ENCODE peak calls at places on chromosome 20, in seven cellular contexts. One of them, this sample, is unnamed. For H3K9me3, the result is how much of the 10 kb centered on the place peaks cover.

GRCh38 chr20:25056601-25057233 is 1.2 kb downstream of the ACSS1 start:
- DNase-seq in GM23248: no peak
- DNase-seq in cardiac muscle cell: no peak
- DNase-seq in left lung: peak
- DNase-seq in heart right ventricle: no peak
- DNase-seq in thoracic aorta: no peak
- DNase-seq in upper lobe of right lung: no peak
- DNase-seq in this sample: no peak

GRCh38 chr20:41318271-41318649 is 729 bp upstream of the ZHX3 start:
- DNase-seq in GM23248: no peak
- DNase-seq in cardiac muscle cell: no peak
- DNase-seq in left lung: no peak
- DNase-seq in heart right ventricle: no peak
- DNase-seq in thoracic aorta: no peak
- DNase-seq in upper lobe of right lung: no peak
- DNase-seq in this sample: peak

GRCh38 chr20:45771182-45771759 is 20.4 kb downstream of the WFDC3 start:
- DNase-seq in GM23248: peak
- DNase-seq in cardiac muscle cell: peak
- DNase-seq in left lung: no peak
- DNase-seq in heart right ventricle: peak
- DNase-seq in thoracic aorta: no peak
- DNase-seq in upper lobe of right lung: peak
- DNase-seq in this sample: peak

GRCh38 chr20:17835240-17835940 is 133.2 kb downstream of the SNX5 start:
- DNase-seq in GM23248: peak
- DNase-seq in cardiac muscle cell: no peak
- DNase-seq in left lung: no peak
- DNase-seq in heart right ventricle: peak
- DNase-seq in thoracic aorta: peak
- DNase-seq in upper lobe of right lung: no peak
- DNase-seq in this sample: no peak

GRCh38 chr20:45962031-45962755 is 9.8 kb downstream of the ZNF335 start:
- DNase-seq in GM23248: no peak
- DNase-seq in cardiac muscle cell: no peak
- DNase-seq in left lung: no peak
- DNase-seq in heart right ventricle: no peak
- DNase-seq in thoracic aorta: no peak
- DNase-seq in upper lobe of right lung: peak
- DNase-seq in this sample: no peak

GRCh38 chr20:40511478-40511877 is 177.6 kb downstream of the MAFB start:
- DNase-seq in GM23248: peak
- DNase-seq in cardiac muscle cell: no peak
- DNase-seq in left lung: no peak
- DNase-seq in heart right ventricle: no peak
- DNase-seq in thoracic aorta: no peak
- DNase-seq in upper lobe of right lung: no peak
- DNase-seq in this sample: no peak

GRCh38 chr20:44597516-44597915 is 15.1 kb downstream of the PKIG start:
- DNase-seq in GM23248: no peak
- DNase-seq in cardiac muscle cell: no peak
- DNase-seq in left lung: no peak
- DNase-seq in heart right ventricle: no peak
- DNase-seq in thoracic aorta: no peak
- DNase-seq in upper lobe of right lung: no peak
- DNase-seq in this sample: no peak

GRCh38 chr20:46894971-46895905 is 595 bp downstream of the EYA2 start:
- DNase-seq in GM23248: peak
- DNase-seq in cardiac muscle cell: peak
- DNase-seq in left lung: peak
- DNase-seq in heart right ventricle: no peak
- DNase-seq in thoracic aorta: no peak
- DNase-seq in upper lobe of right lung: no peak
- DNase-seq in this sample: no peak

GRCh38 chr20:41078329-41078728 is 49.7 kb downstream of the TOP1 start:
- DNase-seq in GM23248: peak
- DNase-seq in cardiac muscle cell: peak
- DNase-seq in left lung: no peak
- DNase-seq in heart right ventricle: peak
- DNase-seq in thoracic aorta: no peak
- DNase-seq in upper lobe of right lung: no peak
- DNase-seq in this sample: peak

GRCh38 chr20:17655286-17655651 is 26.8 kb downstream of the RRBP1 start:
- DNase-seq in GM23248: peak
- DNase-seq in cardiac muscle cell: no peak
- DNase-seq in left lung: no peak
- DNase-seq in heart right ventricle: no peak
- DNase-seq in thoracic aorta: no peak
- DNase-seq in upper lobe of right lung: peak
- DNase-seq in this sample: no peak

GRCh38 chr20:50190251-50191064 is at the start of gene CEBPB:
- DNase-seq in GM23248: peak
- DNase-seq in cardiac muscle cell: peak
- DNase-seq in left lung: peak
- DNase-seq in heart right ventricle: peak
- DNase-seq in thoracic aorta: peak
- DNase-seq in upper lobe of right lung: peak
- DNase-seq in this sample: peak

GRCh38 chr20:48455606-48456360 is 372.0 kb downstream of the PREX1 start:
- DNase-seq in GM23248: no peak
- DNase-seq in cardiac muscle cell: peak
- DNase-seq in left lung: no peak
- DNase-seq in heart right ventricle: no peak
- DNase-seq in thoracic aorta: no peak
- DNase-seq in upper lobe of right lung: peak
- DNase-seq in this sample: no peak

GRCh38 chr20:53712212-53712977 is 118.8 kb upstream of the ZNF217 start:
- DNase-seq in GM23248: no peak
- DNase-seq in cardiac muscle cell: no peak
- DNase-seq in left lung: no peak
- DNase-seq in heart right ventricle: no peak
- DNase-seq in thoracic aorta: no peak
- DNase-seq in upper lobe of right lung: no peak
- DNase-seq in this sample: no peak

GRCh38 chr20:61847420-61847748 is 218.3 kb downstream of the TAF4 start:
- DNase-seq in GM23248: no peak
- DNase-seq in cardiac muscle cell: no peak
- DNase-seq in left lung: no peak
- DNase-seq in heart right ventricle: no peak
- DNase-seq in thoracic aorta: no peak
- DNase-seq in upper lobe of right lung: no peak
- DNase-seq in this sample: no peak

GRCh38 chr20:61845276-61845675 is 220.4 kb downstream of the TAF4 start:
- DNase-seq in GM23248: no peak
- DNase-seq in cardiac muscle cell: no peak
- DNase-seq in left lung: peak
- DNase-seq in heart right ventricle: no peak
- DNase-seq in thoracic aorta: no peak
- DNase-seq in upper lobe of right lung: no peak
- DNase-seq in this sample: no peak

GRCh38 chr20:61847986-61848385 is 217.7 kb downstream of the TAF4 start:
- DNase-seq in GM23248: no peak
- DNase-seq in cardiac muscle cell: no peak
- DNase-seq in left lung: peak
- DNase-seq in heart right ventricle: no peak
- DNase-seq in thoracic aorta: no peak
- DNase-seq in upper lobe of right lung: no peak
- DNase-seq in this sample: no peak

GRCh38 chr20:61846074-61846473 is 219.6 kb downstream of the TAF4 start:
- DNase-seq in GM23248: no peak
- DNase-seq in cardiac muscle cell: no peak
- DNase-seq in left lung: peak
- DNase-seq in heart right ventricle: no peak
- DNase-seq in thoracic aorta: no peak
- DNase-seq in upper lobe of right lung: no peak
- DNase-seq in this sample: no peak

DNA sequence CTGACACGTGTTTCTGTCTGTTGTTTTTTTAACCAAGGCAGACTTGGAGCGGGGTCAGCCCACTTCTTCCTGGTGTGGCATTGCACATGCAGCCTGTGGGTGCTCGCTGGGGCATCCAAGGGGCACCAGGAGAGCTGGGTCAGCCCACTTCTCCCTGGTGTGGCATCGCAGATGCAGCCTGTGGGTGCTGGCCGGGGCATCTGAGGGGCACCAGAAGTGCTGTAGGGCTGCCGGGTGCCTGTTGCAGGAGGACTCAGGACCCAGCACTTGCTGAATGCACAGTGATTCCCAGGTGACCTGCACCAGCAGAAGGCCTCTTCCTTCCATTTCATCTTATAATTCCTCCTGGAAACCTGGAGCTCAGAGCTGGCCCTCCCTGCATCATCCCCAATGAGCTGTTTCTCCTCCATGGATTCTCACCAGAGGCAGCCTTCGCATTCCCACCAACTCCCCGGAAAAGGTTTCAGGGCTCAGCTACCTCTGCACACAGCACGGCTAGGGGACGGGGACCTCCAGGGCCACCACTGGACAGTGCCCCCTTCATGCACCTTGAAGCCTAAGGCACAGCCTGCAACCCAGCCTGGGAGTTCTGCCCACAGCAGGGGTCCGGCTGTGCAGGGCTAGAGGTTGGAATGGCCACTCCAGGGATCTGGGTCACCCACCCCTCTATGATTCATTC is 218.8 kb downstream of the TAF4 start:
- DNase-seq in GM23248: no peak
- DNase-seq in cardiac muscle cell: no peak
- DNase-seq in left lung: peak
- DNase-seq in heart right ventricle: no peak
- DNase-seq in thoracic aorta: no peak
- DNase-seq in upper lobe of right lung: no peak
- DNase-seq in this sample: no peak
- H3K9me3 ChIP-seq in GM23248: under half
- H3K9me3 ChIP-seq in cardiac muscle cell: under half
- H3K9me3 ChIP-seq in left lung: under half
- H3K9me3 ChIP-seq in heart right ventricle: under half
- H3K9me3 ChIP-seq in thoracic aorta: under half
- H3K9me3 ChIP-seq in upper lobe of right lung: under half
- H3K9me3 ChIP-seq in this sample: under half

DNA sequence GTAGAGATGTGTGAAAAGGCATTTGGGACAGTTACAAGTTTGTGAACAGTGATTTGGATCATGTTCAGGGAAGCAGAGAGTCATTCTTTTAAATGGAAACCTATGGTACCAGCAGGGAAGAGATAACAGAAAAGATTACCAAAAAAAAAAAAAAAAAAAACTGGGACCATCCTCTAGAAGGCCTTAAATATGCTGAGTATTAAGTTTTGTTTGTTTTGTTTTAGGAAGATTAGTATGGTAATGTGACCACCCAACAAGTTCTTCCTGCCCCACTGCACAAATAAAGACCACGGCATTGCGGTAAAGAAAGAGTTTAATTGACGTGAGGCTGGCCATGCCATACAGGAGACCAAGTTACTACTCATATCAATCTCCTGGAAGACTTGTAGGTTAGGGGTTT is 946.2 kb downstream of the KIF16B start:
- DNase-seq in GM23248: no peak
- DNase-seq in cardiac muscle cell: no peak
- DNase-seq in left lung: no peak
- DNase-seq in heart right ventricle: no peak
- DNase-seq in thoracic aorta: no peak
- DNase-seq in upper lobe of right lung: no peak
- DNase-seq in this sample: no peak
- H3K9me3 ChIP-seq in GM23248: under half
- H3K9me3 ChIP-seq in cardiac muscle cell: under half
- H3K9me3 ChIP-seq in left lung: under half
- H3K9me3 ChIP-seq in heart right ventricle: under half
- H3K9me3 ChIP-seq in thoracic aorta: under half
- H3K9me3 ChIP-seq in upper lobe of right lung: under half
- H3K9me3 ChIP-seq in this sample: under half

GRCh38 chr20:8364734-8365078 is 232.6 kb downstream of the PLCB1 start:
- DNase-seq in GM23248: no peak
- DNase-seq in cardiac muscle cell: no peak
- DNase-seq in left lung: no peak
- DNase-seq in heart right ventricle: no peak
- DNase-seq in thoracic aorta: no peak
- DNase-seq in upper lobe of right lung: no peak
- DNase-seq in this sample: no peak

GRCh38 chr20:8365634-8366033 is 233.6 kb downstream of the PLCB1 start:
- DNase-seq in GM23248: no peak
- DNase-seq in cardiac muscle cell: no peak
- DNase-seq in left lung: no peak
- DNase-seq in heart right ventricle: no peak
- DNase-seq in thoracic aorta: no peak
- DNase-seq in upper lobe of right lung: no peak
- DNase-seq in this sample: peak

GRCh38 chr20:8368680-8369079 is 236.6 kb downstream of the PLCB1 start:
- DNase-seq in GM23248: no peak
- DNase-seq in cardiac muscle cell: no peak
- DNase-seq in left lung: no peak
- DNase-seq in heart right ventricle: no peak
- DNase-seq in thoracic aorta: no peak
- DNase-seq in upper lobe of right lung: no peak
- DNase-seq in this sample: no peak

GRCh38 chr20:8366303-8366923 is 234.3 kb downstream of the PLCB1 start:
- DNase-seq in GM23248: no peak
- DNase-seq in cardiac muscle cell: no peak
- DNase-seq in left lung: no peak
- DNase-seq in heart right ventricle: no peak
- DNase-seq in thoracic aorta: no peak
- DNase-seq in upper lobe of right lung: no peak
- DNase-seq in this sample: no peak

DNA sequence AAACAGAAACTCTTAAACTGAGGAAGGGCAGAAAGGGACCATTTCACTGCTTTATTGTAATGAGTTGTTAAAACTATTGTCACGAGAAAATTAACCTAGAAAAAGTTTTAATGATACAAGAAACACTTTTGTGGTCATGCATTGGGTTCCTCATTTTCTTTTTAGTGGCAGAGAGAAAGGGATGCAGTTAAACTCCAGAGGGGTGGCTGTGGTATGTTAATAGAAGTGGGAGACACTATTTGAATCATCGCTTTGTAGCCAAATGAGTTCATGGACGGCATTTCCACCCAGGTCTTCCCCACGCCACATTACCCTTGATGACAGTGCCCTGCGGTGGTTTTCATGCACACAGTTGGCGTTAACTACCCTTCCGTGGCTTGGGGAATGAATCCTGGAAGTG is 235.6 kb downstream of the PLCB1 start:
- DNase-seq in GM23248: no peak
- DNase-seq in cardiac muscle cell: no peak
- DNase-seq in left lung: no peak
- DNase-seq in heart right ventricle: no peak
- DNase-seq in thoracic aorta: no peak
- DNase-seq in upper lobe of right lung: no peak
- DNase-seq in this sample: no peak
- H3K9me3 ChIP-seq in GM23248: under half
- H3K9me3 ChIP-seq in cardiac muscle cell: under half
- H3K9me3 ChIP-seq in left lung: under half
- H3K9me3 ChIP-seq in heart right ventricle: under half
- H3K9me3 ChIP-seq in thoracic aorta: under half
- H3K9me3 ChIP-seq in upper lobe of right lung: under half
- H3K9me3 ChIP-seq in this sample: under half

DNA sequence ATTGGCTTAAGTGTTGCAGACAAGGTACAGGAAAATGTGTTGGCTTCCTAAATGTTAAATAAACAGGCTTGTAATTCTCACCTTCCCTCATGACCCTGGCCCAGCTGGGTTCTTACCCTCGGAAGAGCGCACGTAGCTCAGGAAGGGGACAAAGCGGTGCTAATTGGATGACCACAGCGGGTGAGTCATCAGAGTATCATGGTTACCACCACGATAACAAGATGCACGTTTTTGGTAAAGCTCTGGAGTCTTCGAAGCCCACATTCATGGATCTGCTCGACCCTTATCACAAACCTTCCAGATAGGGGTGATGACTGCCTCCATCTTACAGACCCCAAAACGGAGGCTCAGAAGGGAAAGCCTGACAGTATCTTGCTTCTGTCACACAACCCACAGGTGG is 32.8 kb downstream of the APCDD1L start:
- DNase-seq in GM23248: peak
- DNase-seq in cardiac muscle cell: no peak
- DNase-seq in left lung: no peak
- DNase-seq in heart right ventricle: no peak
- DNase-seq in thoracic aorta: no peak
- DNase-seq in upper lobe of right lung: no peak
- DNase-seq in this sample: no peak
- H3K9me3 ChIP-seq in GM23248: under half
- H3K9me3 ChIP-seq in cardiac muscle cell: under half
- H3K9me3 ChIP-seq in left lung: under half
- H3K9me3 ChIP-seq in heart right ventricle: under half
- H3K9me3 ChIP-seq in thoracic aorta: under half
- H3K9me3 ChIP-seq in upper lobe of right lung: under half
- H3K9me3 ChIP-seq in this sample: under half